ENCODE peak calls at places on chromosomes 5 and 9, in six cellular contexts. K is uterus, W is psoas muscle, U is breast epithelium, L is kidney epithelial cell, P is PC-9. B is an unnamed sample. For H3K27me3, the result is how much of the 10 kb centered on the place peaks cover.

GRCh38 chr9:115035872-115036612 is 81.9 kb downstream of the TNC start:
- DNase-seq in P (no peak), U (peak), K (no peak), W (no peak), L (peak), B (no peak)

GRCh38 chr9:70135176-70135575 is 91.5 kb downstream of the MAMDC2 start:
- DNase-seq in W (no peak), P (no peak), K (no peak), L (no peak), U (no peak), B (no peak)

GRCh38 chr9:806285-807156 is 35.0 kb upstream of the DMRT1 start:
- DNase-seq in P (no peak), W (no peak), K (no peak), U (no peak), L (no peak), B (no peak)

GRCh38 chr9:136928591-136928990 is 15.9 kb downstream of the FBXW5 start:
- DNase-seq in U (no peak), K (no peak), W (peak), P (no peak), L (no peak), B (peak)

GRCh38 chr5:142432961-142433360 is 108.1 kb upstream of the SPRY4 start:
- DNase-seq in U (no peak), L (no peak), P (no peak), W (no peak), K (no peak), B (no peak)

GRCh38 chr5:148085934-148086333 is 22.2 kb downstream of the SPINK5 start:
- DNase-seq in P (no peak), L (no peak), K (no peak), W (no peak), U (no peak), B (peak)

GRCh38 chr9:121107041-121107440 is 32.3 kb downstream of the CNTRL start:
- DNase-seq in W (no peak), P (no peak), L (no peak), U (no peak), K (no peak), B (no peak)

GRCh38 chr5:132022737-132023136 is 11.3 kb upstream of the ACSL6 start:
- DNase-seq in W (no peak), P (no peak), U (no peak), K (no peak), L (no peak), B (no peak)

GRCh38 chr5:176532795-176533194 is 4.4 kb downstream of the RNF44 start:
- DNase-seq in W (no peak), U (no peak), L (no peak), P (no peak), K (no peak), B (no peak)

GRCh38 chr9:76707510-76707909 is 56.7 kb upstream of the PCA3 start:
- DNase-seq in P (no peak), U (no peak), W (no peak), L (no peak), K (no peak), B (no peak)

GRCh38 chr9:102185962-102186361 is 447.5 kb upstream of the GRIN3A start:
- DNase-seq in L (no peak), W (no peak), U (no peak), K (no peak), P (no peak), B (no peak)

GRCh38 chr5:134374234-134374633 is 2.9 kb downstream of the UBE2B start:
- DNase-seq in P (no peak), W (no peak), U (no peak), L (no peak), K (no peak), B (no peak)

GRCh38 chr9:5871785-5872184 is 18.9 kb upstream of the MLANA start:
- DNase-seq in W (no peak), K (no peak), P (peak), U (no peak), L (no peak), B (no peak)

GRCh38 chr5:23450187-23450586 is 57.2 kb upstream of the PRDM9 start:
- DNase-seq in L (no peak), P (no peak), W (no peak), K (no peak), U (no peak), B (no peak)

DNA sequence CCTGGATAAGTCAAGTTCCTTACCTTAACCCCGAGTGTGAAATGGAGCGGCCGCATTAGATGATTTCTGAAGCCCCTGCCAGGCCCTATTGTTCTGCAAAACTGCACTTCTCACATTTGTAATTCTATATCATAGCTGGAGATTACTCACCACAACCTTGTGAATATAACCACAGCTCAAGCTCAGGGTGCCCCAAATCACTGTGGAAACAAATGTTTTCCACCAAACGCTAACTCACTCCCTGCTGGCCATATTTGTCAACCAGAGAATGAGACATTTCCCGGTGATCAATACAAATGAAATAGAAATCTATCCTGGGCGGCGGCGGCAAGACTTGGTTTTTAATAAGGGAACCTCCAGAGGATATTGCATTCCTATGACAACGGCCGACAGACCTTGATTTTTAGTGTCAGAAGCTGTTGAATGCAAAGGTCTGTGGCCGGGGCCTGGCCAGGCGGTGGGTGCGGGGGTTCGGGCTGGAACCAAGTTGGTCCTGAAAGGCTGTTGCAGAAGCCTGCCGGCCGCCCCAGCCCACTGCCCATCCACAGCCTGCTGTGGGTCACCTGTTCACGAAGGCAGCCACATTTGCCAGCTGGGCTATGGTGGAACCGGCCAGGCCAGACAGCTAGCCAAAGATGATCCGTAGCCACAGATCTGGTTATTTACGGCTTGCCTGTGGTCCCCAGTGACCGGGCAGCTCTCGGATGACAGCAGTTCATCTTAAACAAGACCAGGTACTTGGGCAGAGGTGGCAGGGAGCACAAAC is 93.9 kb upstream of the LMX1B start:
- DNase-seq in L (no peak), P (no peak), W (no peak), K (no peak), U (no peak), B (peak)
- H3K27me3 ChIP-seq in L (half or more), P (half or more), W (under half), K (under half), U (under half), B (under half)

GRCh38 chr9:126564716-126565115 is 49.0 kb upstream of the LMX1B start:
- DNase-seq in W (no peak), U (no peak), P (no peak), L (no peak), K (no peak), B (no peak)

GRCh38 chr9:126563556-126563955 is 50.2 kb upstream of the LMX1B start:
- DNase-seq in U (no peak), W (no peak), L (no peak), P (no peak), K (no peak), B (no peak)

GRCh38 chr9:126559296-126559695 is 54.4 kb upstream of the LMX1B start:
- DNase-seq in P (no peak), K (no peak), U (no peak), L (no peak), W (no peak), B (no peak)

GRCh38 chr9:126564128-126564527 is 49.6 kb upstream of the LMX1B start:
- DNase-seq in W (no peak), K (no peak), U (no peak), P (no peak), L (no peak), B (no peak)

DNA sequence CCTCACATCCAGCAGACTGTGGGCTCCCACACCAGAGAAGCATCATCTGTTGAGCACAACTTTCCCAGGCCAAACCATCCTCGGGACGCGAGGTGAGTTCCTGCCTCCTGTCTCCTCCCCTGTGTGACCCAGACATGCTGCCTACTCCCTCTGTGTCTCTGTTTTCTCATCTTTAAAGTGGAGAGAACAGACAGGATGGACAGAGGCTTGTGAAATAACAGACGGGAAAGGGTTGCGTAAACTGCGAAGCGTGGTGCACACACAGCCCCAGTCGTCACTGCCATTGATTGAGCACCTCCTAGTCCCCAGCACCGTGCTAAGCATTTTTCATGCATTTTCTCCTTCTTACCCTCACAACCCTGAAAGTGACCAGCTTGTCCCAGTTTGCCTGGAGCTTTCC is 52.1 kb upstream of the LMX1B start:
- DNase-seq in L (no peak), U (no peak), K (no peak), W (no peak), P (no peak), B (no peak)
- H3K27me3 ChIP-seq in L (under half), U (under half), K (under half), W (under half), P (half or more), B (under half)

DNA sequence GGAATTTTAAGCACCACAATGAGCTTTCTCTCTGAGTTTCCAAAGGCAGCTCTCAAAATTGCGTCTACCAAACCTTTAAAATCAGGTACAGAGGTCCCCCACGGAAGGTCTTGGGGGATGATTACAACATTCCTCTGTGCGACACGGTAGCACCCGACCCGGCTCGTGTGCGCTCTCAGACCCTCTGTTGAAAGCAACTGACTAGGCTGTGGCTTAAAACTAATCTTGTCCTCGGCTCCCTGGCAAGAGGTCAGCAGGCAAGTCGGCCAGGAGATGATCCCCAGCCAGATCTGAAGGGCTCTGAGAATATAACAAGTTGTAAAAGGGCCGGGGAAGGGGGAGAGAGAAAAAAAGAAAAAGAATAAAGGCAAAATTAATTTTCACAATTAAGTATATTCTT is 92.6 kb upstream of the LMX1B start:
- DNase-seq in L (no peak), U (no peak), W (no peak), K (no peak), P (no peak), B (no peak)
- H3K27me3 ChIP-seq in L (half or more), U (under half), W (under half), K (under half), P (half or more), B (under half)

GRCh38 chr5:90590-91547 is 1.1 kb upstream of the PLEKHG4B start:
- DNase-seq in K (no peak), U (no peak), L (no peak), W (no peak), P (no peak), B (peak)
- H3K27me3 ChIP-seq in K (under half), U (under half), L (under half), W (under half), P (half or more), B (under half)

DNA sequence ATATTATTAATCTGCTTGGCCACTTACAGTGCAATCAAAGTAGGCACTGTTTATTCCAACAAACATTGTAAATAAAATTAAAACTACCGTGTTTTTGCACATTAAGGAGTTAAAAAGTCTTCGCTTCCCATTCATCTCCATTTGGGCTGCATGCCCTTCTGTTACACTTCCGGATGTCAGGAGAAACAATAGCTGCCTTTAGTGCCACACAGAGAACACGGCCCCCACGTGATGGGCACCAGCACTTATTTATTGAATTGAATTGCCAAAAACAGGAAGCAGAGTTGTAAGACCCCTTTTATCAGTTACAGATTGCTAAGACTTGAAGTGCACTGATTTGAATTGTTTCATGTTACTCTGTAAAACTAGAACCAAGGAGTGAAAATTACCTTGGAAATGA is 80.4 kb downstream of the LHFPL2 start:
- DNase-seq in K (no peak), P (no peak), L (no peak), U (no peak), W (no peak), B (no peak)
- H3K27me3 ChIP-seq in K (under half), P (under half), L (under half), U (under half), W (under half), B (under half)

DNA sequence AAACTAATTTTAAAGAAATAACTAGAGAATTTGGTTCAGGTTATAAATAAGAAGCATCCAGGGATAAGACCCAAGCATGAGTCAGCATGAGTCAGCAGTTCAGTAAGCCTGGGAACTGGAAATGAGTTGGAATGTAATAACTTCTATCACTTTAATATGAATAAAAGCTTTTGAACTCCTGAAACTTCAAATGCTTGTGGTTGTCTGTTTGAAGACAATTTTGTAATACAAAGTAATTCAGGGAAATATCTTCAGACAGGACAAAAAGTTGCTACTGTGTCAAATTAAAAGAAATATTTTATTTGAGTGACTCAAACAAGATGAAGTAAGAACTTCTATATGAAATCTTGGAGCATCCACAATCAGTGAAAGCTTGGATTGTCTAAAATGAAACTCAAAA is 331.2 kb upstream of the DAB2 start:
- DNase-seq in U (no peak), L (peak), W (no peak), K (peak), P (peak), B (no peak)
- H3K27me3 ChIP-seq in U (under half), L (under half), W (under half), K (under half), P (under half), B (under half)